ENCODE peak calls at places on chromosomes 2 and 18, in seven cellular contexts. One of them, this sample, is unnamed.

GRCh38 chr2:54755641-54756326 is 32.3 kb downstream of the EML6 start:
- DNase-seq in mesendoderm: no peak
- DNase-seq in psoas muscle: no peak
- DNase-seq in neural progenitor cell: no peak
- DNase-seq in AG04450: no peak
- DNase-seq in Peyer's patch: peak
- DNase-seq in A549: no peak
- DNase-seq in this sample: no peak

GRCh38 chr2:194867328-194867727 is 789.7 kb upstream of the SLC39A10 start:
- DNase-seq in mesendoderm: peak
- DNase-seq in psoas muscle: no peak
- DNase-seq in neural progenitor cell: no peak
- DNase-seq in AG04450: no peak
- DNase-seq in Peyer's patch: no peak
- DNase-seq in A549: no peak
- DNase-seq in this sample: no peak

GRCh38 chr2:104658149-104658839 is 195.6 kb upstream of the POU3F3 start:
- DNase-seq in mesendoderm: peak
- DNase-seq in psoas muscle: peak
- DNase-seq in neural progenitor cell: peak
- DNase-seq in AG04450: no peak
- DNase-seq in Peyer's patch: no peak
- DNase-seq in A549: no peak
- DNase-seq in this sample: peak

GRCh38 chr2:33375054-33375453 is 101.4 kb upstream of the RASGRP3 start:
- DNase-seq in mesendoderm: no peak
- DNase-seq in psoas muscle: no peak
- DNase-seq in neural progenitor cell: no peak
- DNase-seq in AG04450: no peak
- DNase-seq in Peyer's patch: no peak
- DNase-seq in A549: no peak
- DNase-seq in this sample: no peak

GRCh38 chr18:74303936-74304335 is 11.7 kb upstream of the C18orf63 start:
- DNase-seq in mesendoderm: no peak
- DNase-seq in psoas muscle: no peak
- DNase-seq in neural progenitor cell: no peak
- DNase-seq in AG04450: no peak
- DNase-seq in Peyer's patch: no peak
- DNase-seq in A549: no peak
- DNase-seq in this sample: no peak

GRCh38 chr18:9974279-9974915 is 60.6 kb downstream of the VAPA start:
- DNase-seq in mesendoderm: no peak
- DNase-seq in psoas muscle: no peak
- DNase-seq in neural progenitor cell: no peak
- DNase-seq in AG04450: no peak
- DNase-seq in Peyer's patch: no peak
- DNase-seq in A549: no peak
- DNase-seq in this sample: no peak

GRCh38 chr2:239161711-239162140 is 239.1 kb downstream of the HDAC4 start:
- DNase-seq in mesendoderm: no peak
- DNase-seq in psoas muscle: peak
- DNase-seq in neural progenitor cell: no peak
- DNase-seq in AG04450: no peak
- DNase-seq in Peyer's patch: no peak
- DNase-seq in A549: no peak
- DNase-seq in this sample: peak

GRCh38 chr2:60551241-60552095 is 2.0 kb downstream of the BCL11A start:
- DNase-seq in mesendoderm: peak
- DNase-seq in psoas muscle: no peak
- DNase-seq in neural progenitor cell: peak
- DNase-seq in AG04450: no peak
- DNase-seq in Peyer's patch: peak
- DNase-seq in A549: no peak
- DNase-seq in this sample: no peak

GRCh38 chr2:164879901-164880535 is 38.4 kb upstream of the COBLL1 start:
- DNase-seq in mesendoderm: no peak
- DNase-seq in psoas muscle: no peak
- DNase-seq in neural progenitor cell: no peak
- DNase-seq in AG04450: no peak
- DNase-seq in Peyer's patch: no peak
- DNase-seq in A549: no peak
- DNase-seq in this sample: no peak

GRCh38 chr18:57813245-57813644 is 10.1 kb upstream of the ATP8B1 start:
- DNase-seq in mesendoderm: peak
- DNase-seq in psoas muscle: no peak
- DNase-seq in neural progenitor cell: no peak
- DNase-seq in AG04450: peak
- DNase-seq in Peyer's patch: no peak
- DNase-seq in A549: peak
- DNase-seq in this sample: no peak

GRCh38 chr2:207333599-207334308 is 168.0 kb upstream of the KLF7 start:
- DNase-seq in mesendoderm: no peak
- DNase-seq in psoas muscle: no peak
- DNase-seq in neural progenitor cell: no peak
- DNase-seq in AG04450: no peak
- DNase-seq in Peyer's patch: no peak
- DNase-seq in A549: no peak
- DNase-seq in this sample: no peak

GRCh38 chr2:207330912-207331311 is 165.2 kb upstream of the KLF7 start:
- DNase-seq in mesendoderm: no peak
- DNase-seq in psoas muscle: no peak
- DNase-seq in neural progenitor cell: no peak
- DNase-seq in AG04450: peak
- DNase-seq in Peyer's patch: no peak
- DNase-seq in A549: peak
- DNase-seq in this sample: no peak

GRCh38 chr2:207332473-207333212 is 166.9 kb upstream of the KLF7 start:
- DNase-seq in mesendoderm: no peak
- DNase-seq in psoas muscle: no peak
- DNase-seq in neural progenitor cell: no peak
- DNase-seq in AG04450: no peak
- DNase-seq in Peyer's patch: no peak
- DNase-seq in A549: no peak
- DNase-seq in this sample: no peak

GRCh38 chr2:207334309-207334630 is 168.5 kb upstream of the KLF7 start:
- DNase-seq in mesendoderm: no peak
- DNase-seq in psoas muscle: no peak
- DNase-seq in neural progenitor cell: no peak
- DNase-seq in AG04450: no peak
- DNase-seq in Peyer's patch: no peak
- DNase-seq in A549: no peak
- DNase-seq in this sample: no peak

GRCh38 chr2:207331674-207332073 is 165.9 kb upstream of the KLF7 start:
- DNase-seq in mesendoderm: no peak
- DNase-seq in psoas muscle: no peak
- DNase-seq in neural progenitor cell: no peak
- DNase-seq in AG04450: no peak
- DNase-seq in Peyer's patch: no peak
- DNase-seq in A549: no peak
- DNase-seq in this sample: no peak
- H3K27ac ChIP-seq in mesendoderm: no peak
- H3K27ac ChIP-seq in psoas muscle: no peak
- H3K27ac ChIP-seq in neural progenitor cell: no peak
- H3K27ac ChIP-seq in AG04450: no peak
- H3K27ac ChIP-seq in Peyer's patch: no peak
- H3K27ac ChIP-seq in A549: peak
- H3K27ac ChIP-seq in this sample: no peak

DNA sequence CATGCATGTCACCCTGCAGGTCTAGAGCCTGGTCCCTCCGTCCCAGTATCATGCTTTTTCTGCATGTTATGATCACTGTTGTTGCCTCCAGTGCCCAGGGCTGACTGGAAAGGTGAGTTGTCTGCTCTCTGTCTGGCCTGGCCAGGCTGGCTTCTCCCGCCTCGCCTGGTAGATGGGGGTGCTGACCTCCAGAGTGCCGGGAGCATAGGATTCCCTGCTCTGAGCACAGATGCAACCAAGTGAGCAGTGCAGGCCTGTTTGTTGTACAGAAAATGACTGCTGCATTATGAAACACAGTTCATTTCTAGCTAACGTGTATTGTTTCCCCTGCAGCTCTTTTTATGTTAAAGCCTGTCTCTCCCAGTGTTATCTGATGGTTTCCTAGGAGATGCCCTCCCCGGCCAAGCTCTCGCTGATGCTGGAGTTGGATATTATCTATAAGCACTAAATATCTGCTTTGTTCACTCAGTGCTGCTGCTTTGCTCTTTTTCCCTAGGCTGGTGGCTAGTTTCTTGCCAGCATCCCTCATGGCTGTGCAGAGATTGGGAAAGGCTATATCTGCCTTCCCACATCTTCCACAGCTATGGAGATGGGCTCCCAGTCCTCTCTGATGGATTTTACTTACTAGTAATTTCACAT is 158.2 kb downstream of the TDRD15 start:
- DNase-seq in mesendoderm: no peak
- DNase-seq in psoas muscle: no peak
- DNase-seq in neural progenitor cell: no peak
- DNase-seq in AG04450: no peak
- DNase-seq in Peyer's patch: no peak
- DNase-seq in A549: no peak
- DNase-seq in this sample: no peak
- H3K27ac ChIP-seq in mesendoderm: no peak
- H3K27ac ChIP-seq in psoas muscle: no peak
- H3K27ac ChIP-seq in neural progenitor cell: no peak
- H3K27ac ChIP-seq in AG04450: no peak
- H3K27ac ChIP-seq in Peyer's patch: no peak
- H3K27ac ChIP-seq in A549: no peak
- H3K27ac ChIP-seq in this sample: no peak

GRCh38 chr2:223418800-223419199 is 183.4 kb downstream of the SCG2 start:
- DNase-seq in mesendoderm: no peak
- DNase-seq in psoas muscle: no peak
- DNase-seq in neural progenitor cell: no peak
- DNase-seq in AG04450: no peak
- DNase-seq in Peyer's patch: no peak
- DNase-seq in A549: no peak
- DNase-seq in this sample: no peak

GRCh38 chr2:223420048-223420447 is 182.1 kb downstream of the SCG2 start:
- DNase-seq in mesendoderm: no peak
- DNase-seq in psoas muscle: no peak
- DNase-seq in neural progenitor cell: no peak
- DNase-seq in AG04450: no peak
- DNase-seq in Peyer's patch: no peak
- DNase-seq in A549: no peak
- DNase-seq in this sample: no peak

GRCh38 chr2:223415071-223415470 is 187.1 kb downstream of the SCG2 start:
- DNase-seq in mesendoderm: no peak
- DNase-seq in psoas muscle: no peak
- DNase-seq in neural progenitor cell: no peak
- DNase-seq in AG04450: no peak
- DNase-seq in Peyer's patch: no peak
- DNase-seq in A549: no peak
- DNase-seq in this sample: no peak

GRCh38 chr2:223414646-223415045 is 187.5 kb downstream of the SCG2 start:
- DNase-seq in mesendoderm: no peak
- DNase-seq in psoas muscle: peak
- DNase-seq in neural progenitor cell: no peak
- DNase-seq in AG04450: peak
- DNase-seq in Peyer's patch: no peak
- DNase-seq in A549: no peak
- DNase-seq in this sample: peak

GRCh38 chr2:223416826-223417610 is 185.1 kb downstream of the SCG2 start:
- DNase-seq in mesendoderm: no peak
- DNase-seq in psoas muscle: no peak
- DNase-seq in neural progenitor cell: no peak
- DNase-seq in AG04450: no peak
- DNase-seq in Peyer's patch: no peak
- DNase-seq in A549: no peak
- DNase-seq in this sample: no peak
- H3K27ac ChIP-seq in mesendoderm: no peak
- H3K27ac ChIP-seq in psoas muscle: no peak
- H3K27ac ChIP-seq in neural progenitor cell: no peak
- H3K27ac ChIP-seq in AG04450: no peak
- H3K27ac ChIP-seq in Peyer's patch: no peak
- H3K27ac ChIP-seq in A549: no peak
- H3K27ac ChIP-seq in this sample: no peak

DNA sequence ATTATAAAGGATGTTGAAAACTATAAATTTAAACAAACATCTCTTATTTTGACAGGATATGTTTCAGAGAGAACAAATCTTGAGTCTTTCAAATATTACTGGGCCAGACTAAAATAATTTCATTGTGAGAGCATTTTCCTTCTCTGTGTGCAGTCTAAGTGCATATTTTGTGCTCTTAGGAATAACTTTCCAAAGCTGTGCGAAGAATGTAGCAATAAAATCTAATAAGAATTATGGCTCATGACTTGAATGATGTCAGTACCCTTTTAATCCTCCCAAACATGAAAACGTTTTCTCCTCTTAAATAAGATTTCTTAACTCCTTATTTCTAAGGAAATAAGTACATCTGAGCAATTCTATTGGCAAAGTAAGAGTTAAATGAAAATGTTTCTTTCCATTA is 76.2 kb upstream of the EFEMP1 start:
- DNase-seq in mesendoderm: no peak
- DNase-seq in psoas muscle: no peak
- DNase-seq in neural progenitor cell: no peak
- DNase-seq in AG04450: no peak
- DNase-seq in Peyer's patch: no peak
- DNase-seq in A549: no peak
- DNase-seq in this sample: no peak
- H3K27ac ChIP-seq in mesendoderm: no peak
- H3K27ac ChIP-seq in psoas muscle: no peak
- H3K27ac ChIP-seq in neural progenitor cell: no peak
- H3K27ac ChIP-seq in AG04450: no peak
- H3K27ac ChIP-seq in Peyer's patch: no peak
- H3K27ac ChIP-seq in A549: no peak
- H3K27ac ChIP-seq in this sample: no peak

GRCh38 chr18:12258719-12259705 is 4.9 kb downstream of the CIDEA start:
- DNase-seq in mesendoderm: no peak
- DNase-seq in psoas muscle: peak
- DNase-seq in neural progenitor cell: no peak
- DNase-seq in AG04450: no peak
- DNase-seq in Peyer's patch: no peak
- DNase-seq in A549: no peak
- DNase-seq in this sample: no peak
- H3K27ac ChIP-seq in mesendoderm: no peak
- H3K27ac ChIP-seq in psoas muscle: peak
- H3K27ac ChIP-seq in neural progenitor cell: no peak
- H3K27ac ChIP-seq in AG04450: no peak
- H3K27ac ChIP-seq in Peyer's patch: no peak
- H3K27ac ChIP-seq in A549: no peak
- H3K27ac ChIP-seq in this sample: no peak

GRCh38 chr18:21300035-21300434 is 58.0 kb downstream of the GREB1L start:
- DNase-seq in mesendoderm: no peak
- DNase-seq in psoas muscle: no peak
- DNase-seq in neural progenitor cell: no peak
- DNase-seq in AG04450: no peak
- DNase-seq in Peyer's patch: no peak
- DNase-seq in A549: no peak
- DNase-seq in this sample: no peak
- H3K27ac ChIP-seq in mesendoderm: no peak
- H3K27ac ChIP-seq in psoas muscle: no peak
- H3K27ac ChIP-seq in neural progenitor cell: peak
- H3K27ac ChIP-seq in AG04450: no peak
- H3K27ac ChIP-seq in Peyer's patch: no peak
- H3K27ac ChIP-seq in A549: no peak
- H3K27ac ChIP-seq in this sample: no peak

GRCh38 chr18:31134988-31135529 is 27.6 kb downstream of the DSC1 start:
- DNase-seq in mesendoderm: no peak
- DNase-seq in psoas muscle: no peak
- DNase-seq in neural progenitor cell: no peak
- DNase-seq in AG04450: no peak
- DNase-seq in Peyer's patch: no peak
- DNase-seq in A549: no peak
- DNase-seq in this sample: no peak
- H3K27ac ChIP-seq in mesendoderm: no peak
- H3K27ac ChIP-seq in psoas muscle: no peak
- H3K27ac ChIP-seq in neural progenitor cell: no peak
- H3K27ac ChIP-seq in AG04450: no peak
- H3K27ac ChIP-seq in Peyer's patch: no peak
- H3K27ac ChIP-seq in A549: no peak
- H3K27ac ChIP-seq in this sample: no peak

GRCh38 chr2:65186872-65187851 is 40.5 kb upstream of the ACTR2 start:
- DNase-seq in mesendoderm: peak
- DNase-seq in psoas muscle: peak
- DNase-seq in neural progenitor cell: peak
- DNase-seq in AG04450: peak
- DNase-seq in Peyer's patch: peak
- DNase-seq in A549: peak
- DNase-seq in this sample: peak
- H3K27ac ChIP-seq in mesendoderm: no peak
- H3K27ac ChIP-seq in psoas muscle: no peak
- H3K27ac ChIP-seq in neural progenitor cell: no peak
- H3K27ac ChIP-seq in AG04450: no peak
- H3K27ac ChIP-seq in Peyer's patch: peak
- H3K27ac ChIP-seq in A549: no peak
- H3K27ac ChIP-seq in this sample: no peak